ENCODE peak calls at places on chromosomes 2 and 18, in ten cellular contexts. One of them, this sample, is unnamed.

GRCh38 chr18:44682181-44682870 is 1.6 kb downstream of the SETBP1 start:
- DNase-seq in activated CD4-positive, alpha-beta T cell treated with anti-CD3 and anti-CD28 coated beads, Interleukin-2, amount 50 U/mL, for 48 hours: no peak
- DNase-seq in NCI-H226: no peak
- DNase-seq in ovary: peak; percentile 65
- DNase-seq in foreskin keratinocyte: no peak
- DNase-seq in central memory CD4-positive, alpha-beta T cell: no peak
- DNase-seq in AG04450: no peak
- DNase-seq in NCI-H2029: no peak
- DNase-seq in Karpas-422: no peak
- DNase-seq in GM23338: peak; percentile 68
- DNase-seq in this sample: no peak

GRCh38 chr2:239178954-239179353 is 221.9 kb downstream of the HDAC4 start:
- DNase-seq in activated CD4-positive, alpha-beta T cell treated with anti-CD3 and anti-CD28 coated beads, Interleukin-2, amount 50 U/mL, for 48 hours: no peak
- DNase-seq in NCI-H226: no peak
- DNase-seq in ovary: peak; percentile 13
- DNase-seq in foreskin keratinocyte: no peak
- DNase-seq in central memory CD4-positive, alpha-beta T cell: no peak
- DNase-seq in AG04450: no peak
- DNase-seq in NCI-H2029: no peak
- DNase-seq in Karpas-422: no peak
- DNase-seq in GM23338: no peak
- DNase-seq in this sample: no peak

GRCh38 chr2:224085246-224085645 is 46.2 kb upstream of the SERPINE2 start:
- DNase-seq in activated CD4-positive, alpha-beta T cell treated with anti-CD3 and anti-CD28 coated beads, Interleukin-2, amount 50 U/mL, for 48 hours: no peak
- DNase-seq in NCI-H226: peak; percentile 71
- DNase-seq in ovary: no peak
- DNase-seq in foreskin keratinocyte: peak; percentile 26
- DNase-seq in central memory CD4-positive, alpha-beta T cell: no peak
- DNase-seq in AG04450: no peak
- DNase-seq in NCI-H2029: no peak
- DNase-seq in Karpas-422: no peak
- DNase-seq in GM23338: no peak
- DNase-seq in this sample: peak; percentile 58

GRCh38 chr2:107091163-107091864 is 205.3 kb upstream of the ST6GAL2 start:
- DNase-seq in activated CD4-positive, alpha-beta T cell treated with anti-CD3 and anti-CD28 coated beads, Interleukin-2, amount 50 U/mL, for 48 hours: no peak
- DNase-seq in NCI-H226: peak; percentile 99
- DNase-seq in ovary: no peak
- DNase-seq in foreskin keratinocyte: no peak
- DNase-seq in central memory CD4-positive, alpha-beta T cell: no peak
- DNase-seq in AG04450: no peak
- DNase-seq in NCI-H2029: no peak
- DNase-seq in Karpas-422: no peak
- DNase-seq in GM23338: no peak
- DNase-seq in this sample: no peak

GRCh38 chr18:75088622-75089211 is 120.2 kb downstream of the PTGR3 start:
- DNase-seq in activated CD4-positive, alpha-beta T cell treated with anti-CD3 and anti-CD28 coated beads, Interleukin-2, amount 50 U/mL, for 48 hours: no peak
- DNase-seq in NCI-H226: no peak
- DNase-seq in ovary: no peak
- DNase-seq in foreskin keratinocyte: no peak
- DNase-seq in central memory CD4-positive, alpha-beta T cell: no peak
- DNase-seq in AG04450: no peak
- DNase-seq in NCI-H2029: no peak
- DNase-seq in Karpas-422: no peak
- DNase-seq in GM23338: no peak
- DNase-seq in this sample: no peak

GRCh38 chr2:1051585-1051984 is 100.9 kb downstream of the SNTG2 start:
- DNase-seq in activated CD4-positive, alpha-beta T cell treated with anti-CD3 and anti-CD28 coated beads, Interleukin-2, amount 50 U/mL, for 48 hours: no peak
- DNase-seq in NCI-H226: no peak
- DNase-seq in ovary: no peak
- DNase-seq in foreskin keratinocyte: no peak
- DNase-seq in central memory CD4-positive, alpha-beta T cell: no peak
- DNase-seq in AG04450: no peak
- DNase-seq in NCI-H2029: peak; percentile 39
- DNase-seq in Karpas-422: no peak
- DNase-seq in GM23338: peak; percentile 30
- DNase-seq in this sample: no peak

GRCh38 chr2:173775440-173775839 is 189.7 kb downstream of the SP3 start:
- DNase-seq in activated CD4-positive, alpha-beta T cell treated with anti-CD3 and anti-CD28 coated beads, Interleukin-2, amount 50 U/mL, for 48 hours: no peak
- DNase-seq in NCI-H226: no peak
- DNase-seq in ovary: no peak
- DNase-seq in foreskin keratinocyte: no peak
- DNase-seq in central memory CD4-positive, alpha-beta T cell: no peak
- DNase-seq in AG04450: no peak
- DNase-seq in NCI-H2029: no peak
- DNase-seq in Karpas-422: no peak
- DNase-seq in GM23338: no peak
- DNase-seq in this sample: no peak

GRCh38 chr18:24214144-24214543 is 75.3 kb downstream of the CABYR start:
- DNase-seq in activated CD4-positive, alpha-beta T cell treated with anti-CD3 and anti-CD28 coated beads, Interleukin-2, amount 50 U/mL, for 48 hours: no peak
- DNase-seq in NCI-H226: no peak
- DNase-seq in ovary: no peak
- DNase-seq in foreskin keratinocyte: no peak
- DNase-seq in central memory CD4-positive, alpha-beta T cell: no peak
- DNase-seq in AG04450: no peak
- DNase-seq in NCI-H2029: no peak
- DNase-seq in Karpas-422: no peak
- DNase-seq in GM23338: no peak
- DNase-seq in this sample: no peak

GRCh38 chr18:44789704-44790103 is 109.0 kb downstream of the SETBP1 start:
- DNase-seq in activated CD4-positive, alpha-beta T cell treated with anti-CD3 and anti-CD28 coated beads, Interleukin-2, amount 50 U/mL, for 48 hours: no peak
- DNase-seq in NCI-H226: no peak
- DNase-seq in ovary: no peak
- DNase-seq in foreskin keratinocyte: peak; percentile 63
- DNase-seq in central memory CD4-positive, alpha-beta T cell: no peak
- DNase-seq in AG04450: no peak
- DNase-seq in NCI-H2029: no peak
- DNase-seq in Karpas-422: no peak
- DNase-seq in GM23338: no peak
- DNase-seq in this sample: no peak

GRCh38 chr18:23115683-23116096 is 19.6 kb upstream of the CABLES1 start:
- DNase-seq in activated CD4-positive, alpha-beta T cell treated with anti-CD3 and anti-CD28 coated beads, Interleukin-2, amount 50 U/mL, for 48 hours: no peak
- DNase-seq in NCI-H226: peak; percentile 72
- DNase-seq in ovary: no peak
- DNase-seq in foreskin keratinocyte: peak; percentile 86
- DNase-seq in central memory CD4-positive, alpha-beta T cell: no peak
- DNase-seq in AG04450: peak; percentile 98
- DNase-seq in NCI-H2029: no peak
- DNase-seq in Karpas-422: no peak
- DNase-seq in GM23338: no peak
- DNase-seq in this sample: peak; percentile 99

GRCh38 chr2:109434351-109434750 is 179.4 kb downstream of the SEPTIN10 start:
- DNase-seq in activated CD4-positive, alpha-beta T cell treated with anti-CD3 and anti-CD28 coated beads, Interleukin-2, amount 50 U/mL, for 48 hours: no peak
- DNase-seq in NCI-H226: no peak
- DNase-seq in ovary: no peak
- DNase-seq in foreskin keratinocyte: no peak
- DNase-seq in central memory CD4-positive, alpha-beta T cell: no peak
- DNase-seq in AG04450: no peak
- DNase-seq in NCI-H2029: no peak
- DNase-seq in Karpas-422: no peak
- DNase-seq in GM23338: no peak
- DNase-seq in this sample: no peak

GRCh38 chr2:67436221-67436620 is 39.1 kb downstream of the ETAA1 start:
- DNase-seq in activated CD4-positive, alpha-beta T cell treated with anti-CD3 and anti-CD28 coated beads, Interleukin-2, amount 50 U/mL, for 48 hours: no peak
- DNase-seq in NCI-H226: no peak
- DNase-seq in ovary: no peak
- DNase-seq in foreskin keratinocyte: no peak
- DNase-seq in central memory CD4-positive, alpha-beta T cell: no peak
- DNase-seq in AG04450: no peak
- DNase-seq in NCI-H2029: no peak
- DNase-seq in Karpas-422: no peak
- DNase-seq in GM23338: no peak
- DNase-seq in this sample: no peak

GRCh38 chr2:37711308-37711731 is 39.9 kb upstream of the CDC42EP3 start:
- DNase-seq in activated CD4-positive, alpha-beta T cell treated with anti-CD3 and anti-CD28 coated beads, Interleukin-2, amount 50 U/mL, for 48 hours: peak; percentile 19
- DNase-seq in NCI-H226: peak; percentile 86
- DNase-seq in ovary: no peak
- DNase-seq in foreskin keratinocyte: peak; percentile 51
- DNase-seq in central memory CD4-positive, alpha-beta T cell: peak; percentile 35
- DNase-seq in AG04450: peak; percentile 75
- DNase-seq in NCI-H2029: no peak
- DNase-seq in Karpas-422: no peak
- DNase-seq in GM23338: peak; percentile 78
- DNase-seq in this sample: peak; percentile 81

GRCh38 chr18:74625157-74625556 is 27.5 kb downstream of the ZNF407 start:
- DNase-seq in activated CD4-positive, alpha-beta T cell treated with anti-CD3 and anti-CD28 coated beads, Interleukin-2, amount 50 U/mL, for 48 hours: no peak
- DNase-seq in NCI-H226: no peak
- DNase-seq in ovary: no peak
- DNase-seq in foreskin keratinocyte: no peak
- DNase-seq in central memory CD4-positive, alpha-beta T cell: no peak
- DNase-seq in AG04450: no peak
- DNase-seq in NCI-H2029: no peak
- DNase-seq in Karpas-422: no peak
- DNase-seq in GM23338: no peak
- DNase-seq in this sample: peak; percentile 25